ENCODE peak calls at places on chromosomes 13 and 19, in seven cellular contexts. B, P, Y, H, G, M and N are unnamed samples.

GRCh38 chr19:43470288-43470687 is 4.9 kb upstream of the LYPD3 start:
- DNase-seq in B (peak; percentile 29), P (no peak), Y (no peak), H (peak; percentile 9), G (peak; percentile 68), M (no peak), N (no peak)

GRCh38 chr19:47729799-47730520 is 15.4 kb upstream of the NOP53 start:
- DNase-seq in B (peak; percentile 97), P (peak; percentile 61), Y (peak; percentile 74), H (no peak), G (peak; percentile 95), M (peak; percentile 8), N (peak; percentile 77)

GRCh38 chr19:35209646-35210045 is 18.9 kb downstream of the FAM187B start:
- DNase-seq in B (no peak), P (no peak), Y (no peak), H (no peak), G (no peak), M (no peak), N (no peak)

GRCh38 chr13:107866007-107866665 is 349.2 kb downstream of the LIG4 start:
- DNase-seq in B (peak; percentile 63), P (peak; percentile 61), Y (no peak), H (no peak), G (peak; percentile 80), M (peak; percentile 84), N (no peak)

GRCh38 chr13:99429670-99430069 is 71.6 kb upstream of the TM9SF2 start:
- DNase-seq in B (no peak), P (no peak), Y (no peak), H (no peak), G (no peak), M (no peak), N (no peak)

GRCh38 chr19:55228015-55228391 is 560 bp downstream of the TMEM86B start:
- DNase-seq in B (no peak), P (no peak), Y (peak; percentile 57), H (no peak), G (no peak), M (no peak), N (no peak)

GRCh38 chr19:37007587-37008220 is 70.5 kb upstream of the ZNF420 start:
- DNase-seq in B (peak; percentile 19), P (peak; percentile 96), Y (peak; percentile 80), H (no peak), G (no peak), M (peak; percentile 79), N (peak; percentile 83)

GRCh38 chr13:35891973-35892441 is 239.2 kb downstream of the DCLK1 start:
- DNase-seq in B (no peak), P (no peak), Y (no peak), H (no peak), G (no peak), M (no peak), N (no peak)

GRCh38 chr13:105805866-105806265 is 729.6 kb downstream of the EFNB2 start:
- DNase-seq in B (no peak), P (no peak), Y (no peak), H (no peak), G (no peak), M (no peak), N (no peak)

GRCh38 chr13:85544756-85545155 is 254.5 kb downstream of the SLITRK6 start:
- DNase-seq in B (no peak), P (no peak), Y (no peak), H (no peak), G (no peak), M (no peak), N (no peak)

GRCh38 chr13:31110617-31111016 is 51.1 kb downstream of the HSPH1 start:
- DNase-seq in B (no peak), P (no peak), Y (no peak), H (no peak), G (no peak), M (no peak), N (no peak)

GRCh38 chr19:46861691-46862503 is 1.1 kb downstream of the ARHGAP35 start:
- DNase-seq in B (peak; percentile 43), P (no peak), Y (no peak), H (no peak), G (peak; percentile 51), M (no peak), N (no peak)

GRCh38 chr19:50310759-50311465 is 18.3 kb downstream of the KCNC3 start:
- DNase-seq in B (no peak), P (no peak), Y (no peak), H (no peak), G (no peak), M (no peak), N (no peak)